ENCODE peak calls at places on chromosome 19, in seven cellular contexts. X is cardiac muscle cell, M is upper lobe of right lung, S is ascending aorta, B is thyroid gland, O is AG04449, L is OCI-LY7. H is an unnamed sample.

GRCh38 chr19:5128251-5128931 is 159.5 kb downstream of the KDM4B start:
- DNase-seq in L (no peak), B (peak), M (no peak), X (peak), S (peak), O (no peak), H (no peak)

GRCh38 chr19:416416-416815 is 7.5 kb upstream of the C2CD4C start:
- DNase-seq in X (no peak), S (no peak), L (no peak), M (peak), B (no peak), O (no peak), H (no peak)

GRCh38 chr19:2049741-2050348 is 1.2 kb downstream of the MKNK2 start:
- DNase-seq in L (peak), O (no peak), S (peak), M (peak), X (peak), B (peak), H (no peak)

GRCh38 chr19:4866595-4867424 is 657 bp downstream of the PLIN3 start:
- DNase-seq in B (peak), L (peak), M (peak), S (peak), O (no peak), X (peak), H (no peak)

GRCh38 chr19:53328967-53329366 is 4.6 kb upstream of the ZNF845 start:
- DNase-seq in L (no peak), M (peak), S (peak), X (peak), B (peak), O (no peak), H (no peak)

GRCh38 chr19:32662186-32662585 is 12.8 kb downstream of the ANKRD27 start:
- DNase-seq in O (no peak), M (no peak), X (peak), L (peak), B (no peak), S (no peak), H (no peak)

GRCh38 chr19:40229926-40230417 is 3.5 kb upstream of the CCNP start:
- DNase-seq in X (no peak), B (no peak), L (no peak), S (no peak), O (no peak), M (no peak), H (no peak)

GRCh38 chr19:22612316-22612715 is 21.8 kb upstream of the ZNF492 start:
- DNase-seq in O (no peak), M (peak), B (no peak), L (no peak), X (no peak), S (no peak), H (no peak)

GRCh38 chr19:40612831-40613668 is 11.9 kb downstream of the LTBP4 start:
- DNase-seq in X (peak), B (peak), L (peak), M (peak), S (peak), O (no peak), H (no peak)

GRCh38 chr19:46031781-46032596 is 8.8 kb downstream of the IGFL4 start:
- DNase-seq in X (no peak), O (no peak), S (no peak), L (no peak), B (no peak), M (no peak), H (no peak)

GRCh38 chr19:2423913-2424685 is 3.3 kb downstream of the TIMM13 start:
- DNase-seq in S (peak), L (no peak), O (no peak), M (no peak), X (no peak), B (no peak), H (no peak)

GRCh38 chr19:46478356-46478986 is 7.1 kb upstream of the PNMA8A start:
- DNase-seq in X (peak), O (no peak), M (no peak), B (no peak), S (peak), L (peak), H (no peak)

GRCh38 chr19:40614595-40615411 is 13.6 kb downstream of the LTBP4 start:
- DNase-seq in O (peak), L (peak), M (peak), S (peak), X (peak), B (peak), H (peak)

GRCh38 chr19:2150794-2151338 is 500 bp downstream of the AP3D1 start:
- DNase-seq in L (peak), B (peak), O (no peak), S (no peak), X (no peak), M (peak), H (no peak)

GRCh38 chr19:48798937-48799336 is 11.9 kb downstream of the BCAT2 start:
- DNase-seq in L (no peak), O (no peak), M (no peak), B (no peak), X (no peak), S (no peak), H (no peak)

GRCh38 chr19:39568604-39569003 is 28.6 kb upstream of the EID2 start:
- DNase-seq in O (no peak), B (no peak), M (no peak), S (no peak), X (peak), L (no peak), H (no peak)

GRCh38 chr19:35040826-35041547 is 534 bp upstream of the HPN start:
- DNase-seq in M (peak), S (peak), B (peak), X (peak), O (no peak), L (no peak), H (no peak)

GRCh38 chr19:57512845-57513244 is 13.1 kb downstream of the ZNF773 start:
- DNase-seq in B (no peak), X (peak), L (peak), M (no peak), O (no peak), S (no peak), H (no peak)

GRCh38 chr19:28585796-28586195 is 627.2 kb downstream of the UQCRFS1 start:
- DNase-seq in B (no peak), L (no peak), O (no peak), X (no peak), S (no peak), M (no peak), H (no peak)

GRCh38 chr19:35773020-35773809 is 2.1 kb upstream of the ARHGAP33 start:
- DNase-seq in S (no peak), L (no peak), B (no peak), M (no peak), O (no peak), X (peak), H (no peak)

GRCh38 chr19:46927893-46928292 is 67.1 kb downstream of the ARHGAP35 start:
- DNase-seq in L (no peak), X (no peak), M (no peak), B (no peak), S (no peak), O (no peak), H (no peak)

GRCh38 chr19:3942790-3943409 is 10.0 kb downstream of the NMRK2 start:
- DNase-seq in B (no peak), O (no peak), S (no peak), M (no peak), L (no peak), X (no peak), H (no peak)

GRCh38 chr19:55189424-55189823 is 9.3 kb upstream of the SYT5 start:
- DNase-seq in O (peak), L (no peak), X (peak), M (peak), S (no peak), B (no peak), H (peak)

GRCh38 chr19:48290923-48291700 is 21.2 kb downstream of the ZNF114 start:
- DNase-seq in M (peak), L (peak), O (no peak), S (peak), X (peak), B (peak), H (no peak)

GRCh38 chr19:3073159-3073563 is 10.9 kb upstream of the TLE5 start:
- DNase-seq in B (no peak), M (no peak), S (no peak), O (no peak), X (peak), L (no peak), H (peak)

GRCh38 chr19:8071912-8072311 is 19.4 kb downstream of the CCL25 start:
- DNase-seq in M (no peak), S (no peak), X (no peak), O (no peak), L (no peak), B (no peak), H (no peak)

GRCh38 chr19:16445238-16446107 is 26.3 kb downstream of the EPS15L1 start:
- DNase-seq in L (peak), X (no peak), M (no peak), B (no peak), S (no peak), O (no peak), H (no peak)

GRCh38 chr19:29590278-29590677 is 15.8 kb upstream of the POP4 start:
- DNase-seq in S (peak), L (no peak), B (no peak), X (no peak), M (no peak), O (no peak), H (no peak)

GRCh38 chr19:1847684-1848398 is 442 bp downstream of the REXO1 start:
- DNase-seq in S (no peak), M (peak), O (no peak), X (peak), L (peak), B (peak), H (no peak)

GRCh38 chr19:5472303-5472702 is 17.1 kb downstream of the ZNRF4 start:
- DNase-seq in X (no peak), L (no peak), S (no peak), M (no peak), O (no peak), B (no peak), H (no peak)

GRCh38 chr19:40908981-40909380 is 26.9 kb upstream of the CYP2A7 start:
- DNase-seq in M (no peak), B (peak), L (no peak), X (no peak), O (no peak), S (no peak), H (no peak)

GRCh38 chr19:52176574-52176973 is 5.2 kb upstream of the ZNF836 start:
- DNase-seq in M (no peak), O (no peak), X (no peak), S (no peak), B (no peak), L (no peak), H (no peak)

GRCh38 chr19:40613669-40614594 is 12.8 kb downstream of the LTBP4 start:
- DNase-seq in M (peak), S (peak), O (no peak), X (peak), L (peak), B (peak), H (no peak)

GRCh38 chr19:954672-955494 is 29.0 kb downstream of the ARID3A start:
- DNase-seq in L (no peak), M (no peak), S (no peak), B (no peak), O (no peak), X (peak), H (no peak)

GRCh38 chr19:49800771-49801170 is 12.3 kb downstream of the FUZ start:
- DNase-seq in L (no peak), S (no peak), X (no peak), M (no peak), O (no peak), B (no peak), H (no peak)

GRCh38 chr19:49801401-49801888 is 11.6 kb downstream of the FUZ start:
- DNase-seq in S (no peak), O (no peak), M (no peak), L (no peak), X (no peak), B (no peak), H (no peak)

GRCh38 chr19:49801966-49802661 is 11.0 kb downstream of the FUZ start:
- DNase-seq in S (peak), B (peak), M (no peak), L (no peak), X (peak), O (no peak), H (peak)

GRCh38 chr19:49803529-49803856 is 9.6 kb downstream of the FUZ start:
- DNase-seq in M (no peak), O (no peak), L (no peak), B (no peak), X (no peak), S (no peak), H (no peak)

DNA sequence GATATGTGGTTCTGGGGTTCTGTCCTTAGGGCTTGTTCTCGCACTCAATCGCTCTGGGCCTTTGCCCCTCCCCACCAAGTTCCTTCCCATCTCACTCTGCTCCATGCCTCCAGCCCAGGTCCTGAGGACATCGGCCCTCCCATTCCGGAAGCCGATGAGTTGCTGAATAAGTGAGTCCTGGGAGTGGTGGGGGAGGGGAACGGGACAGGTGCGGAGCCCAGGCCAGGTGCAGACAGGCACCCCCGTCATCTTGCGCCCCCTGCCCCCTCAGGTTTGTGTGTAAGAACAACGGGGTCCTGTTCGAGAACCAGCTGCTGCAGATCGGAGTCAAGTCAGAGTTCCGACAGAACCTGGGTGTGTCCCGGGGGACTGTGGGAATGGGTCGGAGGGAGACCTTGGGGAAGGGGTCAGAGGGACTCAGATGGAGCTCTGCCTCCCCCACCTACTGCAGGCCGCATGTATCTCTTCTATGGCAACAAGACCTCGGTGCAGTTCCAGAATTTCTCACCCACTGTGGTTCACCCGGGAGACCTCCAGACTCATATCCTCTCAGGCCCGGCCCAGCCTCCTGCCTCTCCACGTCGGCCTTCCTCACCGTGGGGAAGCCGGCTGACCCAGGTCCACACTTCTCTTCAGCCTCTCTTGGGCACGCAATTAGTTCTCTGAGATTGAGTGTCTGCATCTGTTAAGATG is 10.1 kb downstream of the FUZ start:
- DNase-seq in X (no peak), O (no peak), B (no peak), S (peak), M (no peak), L (no peak), H (no peak)
- H3K4me3 ChIP-seq in X (no peak), O (no peak), B (no peak), S (no peak), M (no peak), L (no peak), H (no peak)

GRCh38 chr19:37309834-37310575 is 60.9 kb upstream of the ZNF527 start:
- DNase-seq in O (no peak), L (peak), B (no peak), X (no peak), M (no peak), S (no peak), H (no peak)
- TF ChIP-seq CTCF in O (no peak), L (peak), B (no peak), X (no peak), M (no peak), S (no peak), H (no peak)

DNA sequence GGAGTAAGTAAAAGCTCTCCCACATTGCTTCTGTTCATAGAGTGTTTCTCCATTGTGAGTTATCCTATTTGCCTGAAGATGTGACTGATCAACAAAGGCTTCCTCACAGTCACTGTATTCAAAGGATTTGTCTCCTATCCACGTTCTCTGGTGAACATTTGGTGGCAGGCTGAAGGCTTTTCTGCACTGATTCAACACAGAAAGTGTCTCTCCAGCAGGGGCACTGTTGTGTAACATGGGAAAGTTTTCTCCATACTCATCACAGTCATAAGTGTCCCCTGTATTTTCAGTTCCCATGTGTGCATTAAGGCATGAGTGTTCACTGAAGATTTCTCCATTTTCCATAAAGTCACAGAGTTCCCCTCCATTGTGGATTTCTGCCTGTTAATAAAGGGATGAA is 17.6 kb downstream of the ZNF121 start:
- DNase-seq in B (no peak), X (no peak), S (no peak), O (no peak), L (peak), M (no peak), H (no peak)
- H3K4me3 ChIP-seq in B (no peak), X (no peak), S (no peak), O (no peak), L (no peak), M (no peak), H (no peak)

GRCh38 chr19:58578430-58578925 is 5.3 kb upstream of the MZF1 start:
- DNase-seq in M (no peak), O (no peak), S (peak), L (no peak), B (no peak), X (no peak), H (no peak)

GRCh38 chr19:58584498-58585441 is 11.6 kb upstream of the MZF1 start:
- DNase-seq in O (no peak), L (no peak), M (no peak), B (no peak), S (no peak), X (no peak), H (no peak)

GRCh38 chr19:58579473-58580142 is 6.5 kb upstream of the MZF1 start:
- DNase-seq in O (no peak), L (no peak), B (no peak), M (peak), X (no peak), S (peak), H (no peak)

GRCh38 chr19:58582985-58583384 is 9.8 kb upstream of the MZF1 start:
- DNase-seq in L (no peak), S (peak), B (no peak), M (peak), X (no peak), O (no peak), H (no peak)

GRCh38 chr19:58581227-58582141 is 8.3 kb upstream of the MZF1 start:
- DNase-seq in L (peak), O (no peak), M (peak), X (peak), B (peak), S (peak), H (peak)
- TF ChIP-seq CTCF in L (peak), O (peak), M (peak), X (peak), B (peak), S (peak), H (peak)

GRCh38 chr19:10279737-10280442 is 6.9 kb upstream of the ICAM4 start:
- DNase-seq in O (no peak), X (no peak), M (no peak), S (no peak), B (no peak), L (no peak), H (no peak)
- H3K4me3 ChIP-seq in O (no peak), X (no peak), M (no peak), S (no peak), B (no peak), L (no peak), H (no peak)

GRCh38 chr19:43784251-43784980 is 3.6 kb upstream of the KCNN4 start:
- DNase-seq in L (peak), M (no peak), B (no peak), X (peak), S (peak), O (peak), H (peak)

GRCh38 chr19:43782689-43783231 is 2.0 kb upstream of the KCNN4 start:
- DNase-seq in L (peak), O (no peak), X (no peak), M (no peak), B (no peak), S (no peak), H (no peak)

GRCh38 chr19:43783636-43784035 is 2.9 kb upstream of the KCNN4 start:
- DNase-seq in B (no peak), X (no peak), O (no peak), M (no peak), S (no peak), L (no peak), H (no peak)

GRCh38 chr19:43786665-43787064 is 5.9 kb upstream of the KCNN4 start:
- DNase-seq in X (no peak), L (no peak), B (no peak), O (no peak), M (no peak), S (no peak), H (no peak)

DNA sequence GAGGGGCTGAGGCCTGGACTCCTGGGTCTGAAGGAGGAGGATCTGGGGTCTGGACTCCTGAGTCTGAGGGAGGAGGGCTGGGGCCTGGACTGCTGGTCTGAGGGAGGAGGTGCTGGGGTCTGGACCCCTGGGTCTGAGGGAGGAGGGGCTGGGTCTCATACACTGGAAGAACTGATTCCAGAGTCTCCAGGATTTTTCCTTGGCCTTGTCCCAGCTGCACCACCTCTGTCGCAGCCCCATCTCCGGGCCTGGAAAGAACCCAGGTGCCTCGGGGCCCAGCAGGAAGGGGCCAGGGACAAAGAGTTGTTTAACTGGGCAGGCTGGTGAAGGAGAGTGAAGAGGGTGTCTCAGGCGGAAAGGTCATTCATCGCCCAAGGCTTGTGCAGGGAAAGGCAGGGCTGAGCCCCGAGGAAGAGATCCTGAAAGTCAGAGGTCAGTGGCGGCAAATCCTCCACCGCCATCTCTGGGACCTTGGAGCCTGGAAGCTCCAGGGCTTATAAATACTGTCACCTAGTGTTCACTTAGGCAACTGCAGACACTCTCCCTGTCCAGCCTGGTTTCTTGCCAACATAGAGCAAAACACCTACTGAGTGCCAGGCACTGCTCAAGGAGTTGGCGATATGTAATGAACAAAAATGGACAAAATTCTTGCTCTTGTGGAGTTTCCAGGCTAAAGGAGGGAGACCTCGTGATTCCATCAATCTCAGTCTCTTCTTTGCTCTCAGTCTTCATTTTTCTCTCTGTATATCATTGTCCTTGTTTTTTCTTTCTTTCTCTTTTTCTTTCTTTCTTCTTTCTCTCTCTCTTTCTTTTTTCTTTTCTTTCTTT is 4.4 kb upstream of the KCNN4 start:
- DNase-seq in M (peak), L (peak), S (peak), B (peak), X (peak), O (no peak), H (no peak)
- TF ChIP-seq CTCF in M (peak), L (peak), S (peak), B (peak), X (peak), O (peak), H (peak)